ENCODE peak calls at places on chromosomes 13 and 19, in seven cellular contexts. One of them, this sample, is unnamed.

GRCh38 chr13:112603641-112604220 is 15.8 kb upstream of the TUBGCP3 start:
- DNase-seq in tibial artery: no peak
- DNase-seq in left lung: no peak
- DNase-seq in hepatocyte: no peak
- DNase-seq in astrocyte: peak; percentile 56
- DNase-seq in PC-3: peak; percentile 10
- DNase-seq in CD8-positive, alpha-beta T cell: no peak
- DNase-seq in this sample: no peak

GRCh38 chr13:112818040-112818697 is 128.3 kb downstream of the ATP11A start:
- DNase-seq in tibial artery: no peak
- DNase-seq in left lung: no peak
- DNase-seq in hepatocyte: no peak
- DNase-seq in astrocyte: no peak
- DNase-seq in PC-3: no peak
- DNase-seq in CD8-positive, alpha-beta T cell: no peak
- DNase-seq in this sample: no peak

GRCh38 chr13:92896842-92897241 is 329.8 kb upstream of the GPC6 start:
- DNase-seq in tibial artery: no peak
- DNase-seq in left lung: no peak
- DNase-seq in hepatocyte: peak; percentile 57
- DNase-seq in astrocyte: peak; percentile 24
- DNase-seq in PC-3: peak; percentile 63
- DNase-seq in CD8-positive, alpha-beta T cell: no peak
- DNase-seq in this sample: no peak

GRCh38 chr13:77313923-77314322 is 13.0 kb downstream of the MYCBP2 start:
- DNase-seq in tibial artery: no peak
- DNase-seq in left lung: no peak
- DNase-seq in hepatocyte: no peak
- DNase-seq in astrocyte: no peak
- DNase-seq in PC-3: no peak
- DNase-seq in CD8-positive, alpha-beta T cell: no peak
- DNase-seq in this sample: no peak

GRCh38 chr13:63274772-63275171 is 1859.1 kb upstream of the PCDH20 start:
- DNase-seq in tibial artery: no peak
- DNase-seq in left lung: no peak
- DNase-seq in hepatocyte: no peak
- DNase-seq in astrocyte: no peak
- DNase-seq in PC-3: no peak
- DNase-seq in CD8-positive, alpha-beta T cell: no peak
- DNase-seq in this sample: no peak

GRCh38 chr19:1411255-1412191 is 4.1 kb downstream of the DAZAP1 start:
- DNase-seq in tibial artery: peak; percentile 35
- DNase-seq in left lung: peak; percentile 40
- DNase-seq in hepatocyte: no peak
- DNase-seq in astrocyte: peak; percentile 47
- DNase-seq in PC-3: no peak
- DNase-seq in CD8-positive, alpha-beta T cell: peak; percentile 68
- DNase-seq in this sample: peak; percentile 89

GRCh38 chr13:112664501-112665203 is 25.2 kb upstream of the ATP11A start:
- DNase-seq in tibial artery: no peak
- DNase-seq in left lung: no peak
- DNase-seq in hepatocyte: no peak
- DNase-seq in astrocyte: no peak
- DNase-seq in PC-3: no peak
- DNase-seq in CD8-positive, alpha-beta T cell: no peak
- DNase-seq in this sample: no peak

GRCh38 chr13:51645154-51645650 is 60.9 kb downstream of the WDFY2 start:
- DNase-seq in tibial artery: no peak
- DNase-seq in left lung: no peak
- DNase-seq in hepatocyte: peak; percentile 47
- DNase-seq in astrocyte: peak; percentile 65
- DNase-seq in PC-3: no peak
- DNase-seq in CD8-positive, alpha-beta T cell: peak; percentile 52
- DNase-seq in this sample: no peak

GRCh38 chr19:2394054-2394668 is 33.2 kb downstream of the TIMM13 start:
- DNase-seq in tibial artery: no peak
- DNase-seq in left lung: no peak
- DNase-seq in hepatocyte: no peak
- DNase-seq in astrocyte: no peak
- DNase-seq in PC-3: no peak
- DNase-seq in CD8-positive, alpha-beta T cell: peak; percentile 46
- DNase-seq in this sample: no peak

GRCh38 chr19:2232286-2233151 is 3.6 kb downstream of the PLEKHJ1 start:
- DNase-seq in tibial artery: no peak
- DNase-seq in left lung: no peak
- DNase-seq in hepatocyte: no peak
- DNase-seq in astrocyte: no peak
- DNase-seq in PC-3: no peak
- DNase-seq in CD8-positive, alpha-beta T cell: no peak
- DNase-seq in this sample: no peak

GRCh38 chr13:75740008-75740407 is 103.9 kb downstream of the LMO7 start:
- DNase-seq in tibial artery: no peak
- DNase-seq in left lung: no peak
- DNase-seq in hepatocyte: no peak
- DNase-seq in astrocyte: no peak
- DNase-seq in PC-3: no peak
- DNase-seq in CD8-positive, alpha-beta T cell: no peak
- DNase-seq in this sample: no peak

GRCh38 chr19:7910321-7911161 is 4.1 kb upstream of the TGFBR3L start:
- DNase-seq in tibial artery: no peak
- DNase-seq in left lung: no peak
- DNase-seq in hepatocyte: no peak
- DNase-seq in astrocyte: no peak
- DNase-seq in PC-3: no peak
- DNase-seq in CD8-positive, alpha-beta T cell: no peak
- DNase-seq in this sample: no peak

GRCh38 chr19:18730885-18731513 is 47.5 kb downstream of the CRTC1 start:
- DNase-seq in tibial artery: no peak
- DNase-seq in left lung: no peak
- DNase-seq in hepatocyte: no peak
- DNase-seq in astrocyte: no peak
- DNase-seq in PC-3: no peak
- DNase-seq in CD8-positive, alpha-beta T cell: no peak
- DNase-seq in this sample: no peak

GRCh38 chr19:9381367-9381785 is 18.6 kb downstream of the ZNF177 start:
- DNase-seq in tibial artery: no peak
- DNase-seq in left lung: no peak
- DNase-seq in hepatocyte: no peak
- DNase-seq in astrocyte: peak; percentile 3
- DNase-seq in PC-3: no peak
- DNase-seq in CD8-positive, alpha-beta T cell: no peak
- DNase-seq in this sample: no peak

GRCh38 chr13:111005364-111005763 is 90.5 kb upstream of the ANKRD10 start:
- DNase-seq in tibial artery: no peak
- DNase-seq in left lung: no peak
- DNase-seq in hepatocyte: no peak
- DNase-seq in astrocyte: peak; percentile 54
- DNase-seq in PC-3: peak; percentile 66
- DNase-seq in CD8-positive, alpha-beta T cell: no peak
- DNase-seq in this sample: no peak

GRCh38 chr19:45253396-45254027 is 2.4 kb downstream of the MARK4 start:
- DNase-seq in tibial artery: no peak
- DNase-seq in left lung: no peak
- DNase-seq in hepatocyte: no peak
- DNase-seq in astrocyte: peak; percentile 17
- DNase-seq in PC-3: no peak
- DNase-seq in CD8-positive, alpha-beta T cell: no peak
- DNase-seq in this sample: no peak

GRCh38 chr13:42498521-42498920 is 75.4 kb upstream of the TNFSF11 start:
- DNase-seq in tibial artery: no peak
- DNase-seq in left lung: no peak
- DNase-seq in hepatocyte: no peak
- DNase-seq in astrocyte: no peak
- DNase-seq in PC-3: no peak
- DNase-seq in CD8-positive, alpha-beta T cell: no peak
- DNase-seq in this sample: no peak

GRCh38 chr13:113029061-113029445 is 60.0 kb downstream of the MCF2L start:
- DNase-seq in tibial artery: no peak
- DNase-seq in left lung: no peak
- DNase-seq in hepatocyte: no peak
- DNase-seq in astrocyte: no peak
- DNase-seq in PC-3: no peak
- DNase-seq in CD8-positive, alpha-beta T cell: no peak
- DNase-seq in this sample: no peak

GRCh38 chr19:35618857-35619256 is 6.3 kb downstream of the HAUS5 start:
- DNase-seq in tibial artery: no peak
- DNase-seq in left lung: no peak
- DNase-seq in hepatocyte: no peak
- DNase-seq in astrocyte: no peak
- DNase-seq in PC-3: no peak
- DNase-seq in CD8-positive, alpha-beta T cell: no peak
- DNase-seq in this sample: no peak

DNA sequence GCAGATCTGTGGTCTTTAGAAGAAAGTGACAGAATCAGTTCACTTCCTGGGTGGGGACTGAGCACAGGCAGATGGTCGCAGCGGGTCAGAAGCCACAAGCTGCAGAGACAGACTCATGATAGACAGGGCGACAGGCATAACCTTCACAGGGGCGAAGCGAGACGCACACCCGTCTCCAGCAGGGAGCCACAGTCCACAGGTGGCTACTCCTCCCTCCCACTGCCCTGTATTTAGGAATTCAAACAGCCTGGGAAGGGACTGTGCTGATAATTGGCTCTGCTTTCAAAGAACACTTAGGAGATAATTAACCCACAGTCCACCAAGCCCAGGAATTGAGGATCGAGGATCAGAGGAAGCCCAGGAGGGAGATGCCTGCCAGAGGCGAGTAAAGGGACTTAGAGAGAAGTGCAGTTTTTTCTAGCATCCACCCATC is 23.2 kb downstream of the RFX2 start:
- DNase-seq in tibial artery: no peak
- DNase-seq in left lung: no peak
- DNase-seq in hepatocyte: peak; percentile 61
- DNase-seq in astrocyte: no peak
- DNase-seq in PC-3: no peak
- DNase-seq in CD8-positive, alpha-beta T cell: peak; percentile 49
- DNase-seq in this sample: no peak
- H3K27ac ChIP-seq in tibial artery: peak overlapping the region; percentile 92
- H3K27ac ChIP-seq in left lung: peak overlapping the region; percentile 84
- H3K27ac ChIP-seq in hepatocyte: peak overlapping the region; percentile 92
- H3K27ac ChIP-seq in astrocyte: no peak overlapping the region
- H3K27ac ChIP-seq in PC-3: peak overlapping the region; percentile 84
- H3K27ac ChIP-seq in CD8-positive, alpha-beta T cell: peak overlapping the region; percentile 32
- H3K27ac ChIP-seq in this sample: no peak overlapping the region

DNA sequence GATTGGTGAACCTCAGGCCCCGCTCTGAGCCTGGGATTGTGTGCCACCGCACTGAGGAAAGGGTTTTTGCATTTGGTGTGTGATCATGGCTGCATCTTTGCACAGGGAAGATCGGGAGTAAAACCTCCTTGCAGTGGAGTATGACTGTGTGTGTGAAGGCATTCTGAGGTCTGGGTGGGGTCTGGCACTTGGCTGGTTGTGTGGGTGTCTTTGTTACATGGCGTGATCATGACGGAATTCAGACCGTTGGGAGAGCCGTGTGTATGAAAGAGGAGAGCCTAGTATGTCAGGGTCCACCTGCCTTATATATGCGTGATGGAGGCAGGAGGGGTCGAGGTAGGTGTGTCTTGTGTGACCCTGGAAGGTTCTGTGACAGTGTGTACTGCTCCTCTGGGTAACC is 740 bp upstream of the BEST2 start:
- DNase-seq in tibial artery: no peak
- DNase-seq in left lung: no peak
- DNase-seq in hepatocyte: no peak
- DNase-seq in astrocyte: peak; percentile 37
- DNase-seq in PC-3: no peak
- DNase-seq in CD8-positive, alpha-beta T cell: no peak
- DNase-seq in this sample: no peak
- H3K27ac ChIP-seq in tibial artery: no peak overlapping the region
- H3K27ac ChIP-seq in left lung: no peak overlapping the region
- H3K27ac ChIP-seq in hepatocyte: no peak overlapping the region
- H3K27ac ChIP-seq in astrocyte: no peak overlapping the region
- H3K27ac ChIP-seq in PC-3: no peak overlapping the region
- H3K27ac ChIP-seq in CD8-positive, alpha-beta T cell: no peak overlapping the region
- H3K27ac ChIP-seq in this sample: no peak overlapping the region

GRCh38 chr13:44219808-44220544 is 153.6 kb upstream of the SERP2 start:
- DNase-seq in tibial artery: no peak
- DNase-seq in left lung: no peak
- DNase-seq in hepatocyte: no peak
- DNase-seq in astrocyte: peak; percentile 92
- DNase-seq in PC-3: peak; percentile 87
- DNase-seq in CD8-positive, alpha-beta T cell: no peak
- DNase-seq in this sample: no peak
- H3K27ac ChIP-seq in tibial artery: peak overlapping the region; percentile 84
- H3K27ac ChIP-seq in left lung: no peak overlapping the region
- H3K27ac ChIP-seq in hepatocyte: peak overlapping the region; percentile 20
- H3K27ac ChIP-seq in astrocyte: peak overlapping the region; percentile 67
- H3K27ac ChIP-seq in PC-3: peak overlapping the region; percentile 93
- H3K27ac ChIP-seq in CD8-positive, alpha-beta T cell: no peak overlapping the region
- H3K27ac ChIP-seq in this sample: peak overlapping the region; percentile 32

GRCh38 chr19:49808762-49809154 is 4.3 kb downstream of the FUZ start:
- DNase-seq in tibial artery: peak; percentile 95
- DNase-seq in left lung: peak; percentile 94
- DNase-seq in hepatocyte: peak; percentile 96
- DNase-seq in astrocyte: peak; percentile 51
- DNase-seq in PC-3: peak; percentile 79
- DNase-seq in CD8-positive, alpha-beta T cell: peak; percentile 86
- DNase-seq in this sample: peak; percentile 80
- H3K27ac ChIP-seq in tibial artery: peak overlapping the region; percentile 84
- H3K27ac ChIP-seq in left lung: peak overlapping the region; percentile 83
- H3K27ac ChIP-seq in hepatocyte: peak overlapping the region; percentile 70
- H3K27ac ChIP-seq in astrocyte: no peak overlapping the region
- H3K27ac ChIP-seq in PC-3: no peak overlapping the region
- H3K27ac ChIP-seq in CD8-positive, alpha-beta T cell: peak overlapping the region; percentile 53
- H3K27ac ChIP-seq in this sample: peak overlapping the region; percentile 67

DNA sequence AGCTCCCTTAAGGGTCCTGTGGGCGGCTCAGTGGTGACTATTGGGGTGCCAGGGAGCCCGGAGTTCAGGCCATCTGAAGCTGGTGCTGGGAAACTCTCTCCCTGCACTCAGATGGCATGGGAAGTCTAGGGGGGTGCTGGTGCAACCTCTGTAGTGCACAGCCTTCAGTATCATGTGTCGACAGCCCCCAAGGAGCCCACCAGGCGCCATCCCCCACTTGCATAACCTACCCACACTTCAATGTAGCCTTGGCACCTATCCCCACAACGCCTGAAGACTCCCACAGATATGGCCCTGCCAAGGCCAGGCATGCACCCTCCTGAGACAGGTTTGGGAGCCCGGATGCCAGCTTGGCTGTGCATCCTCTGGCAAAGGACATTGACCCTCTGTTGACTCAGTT is 27.7 kb upstream of the NANOS3 start:
- DNase-seq in tibial artery: no peak
- DNase-seq in left lung: no peak
- DNase-seq in hepatocyte: no peak
- DNase-seq in astrocyte: no peak
- DNase-seq in PC-3: peak; percentile 1
- DNase-seq in CD8-positive, alpha-beta T cell: peak; percentile 42
- DNase-seq in this sample: no peak
- H3K27ac ChIP-seq in tibial artery: peak overlapping the region; percentile 99
- H3K27ac ChIP-seq in left lung: peak overlapping the region; percentile 99
- H3K27ac ChIP-seq in hepatocyte: peak overlapping the region; percentile 99
- H3K27ac ChIP-seq in astrocyte: peak overlapping the region; percentile 100
- H3K27ac ChIP-seq in PC-3: peak overlapping the region; percentile 99
- H3K27ac ChIP-seq in CD8-positive, alpha-beta T cell: no peak overlapping the region
- H3K27ac ChIP-seq in this sample: peak overlapping the region; percentile 45